ENCODE peak calls at places on chromosomes 5 and 9, in seven cellular contexts. One of them, this sample, is unnamed.
A peak's percentile ranks its signal among the peaks of the same experiment; 100 is the strongest.

GRCh38 chr9:90010793-90011192 is 406.0 kb downstream of the GADD45G start:
- DNase-seq in NCI-H146: no peak
- DNase-seq in activated naive CD4-positive, alpha-beta T cell treated with anti-CD3 and anti-CD28 coated beads, Interleukin-2, amount 50 U/mL, for 72 hours: no peak
- DNase-seq in BJ: no peak
- DNase-seq in Ammon's horn: no peak
- DNase-seq in GM18507: no peak
- DNase-seq in T-helper 2 cell: no peak
- DNase-seq in this sample: no peak

GRCh38 chr5:149895416-149896345 is 48.9 kb downstream of the PDE6A start:
- DNase-seq in NCI-H146: no peak
- DNase-seq in activated naive CD4-positive, alpha-beta T cell treated with anti-CD3 and anti-CD28 coated beads, Interleukin-2, amount 50 U/mL, for 72 hours: peak; percentile 9
- DNase-seq in BJ: no peak
- DNase-seq in Ammon's horn: no peak
- DNase-seq in GM18507: no peak
- DNase-seq in T-helper 2 cell: no peak
- DNase-seq in this sample: peak; percentile 39

GRCh38 chr9:74748966-74749365 is 138.8 kb downstream of the TRPM6 start:
- DNase-seq in NCI-H146: no peak
- DNase-seq in activated naive CD4-positive, alpha-beta T cell treated with anti-CD3 and anti-CD28 coated beads, Interleukin-2, amount 50 U/mL, for 72 hours: no peak
- DNase-seq in BJ: no peak
- DNase-seq in Ammon's horn: no peak
- DNase-seq in GM18507: no peak
- DNase-seq in T-helper 2 cell: no peak
- DNase-seq in this sample: no peak

GRCh38 chr9:124212381-124213050 is 45.2 kb upstream of the NEK6 start:
- DNase-seq in NCI-H146: no peak
- DNase-seq in activated naive CD4-positive, alpha-beta T cell treated with anti-CD3 and anti-CD28 coated beads, Interleukin-2, amount 50 U/mL, for 72 hours: no peak
- DNase-seq in BJ: peak; percentile 38
- DNase-seq in Ammon's horn: no peak
- DNase-seq in GM18507: no peak
- DNase-seq in T-helper 2 cell: no peak
- DNase-seq in this sample: no peak

GRCh38 chr5:134649163-134649916 is 755 bp downstream of the SEC24A start:
- DNase-seq in NCI-H146: no peak
- DNase-seq in activated naive CD4-positive, alpha-beta T cell treated with anti-CD3 and anti-CD28 coated beads, Interleukin-2, amount 50 U/mL, for 72 hours: peak; percentile 22
- DNase-seq in BJ: no peak
- DNase-seq in Ammon's horn: no peak
- DNase-seq in GM18507: no peak
- DNase-seq in T-helper 2 cell: no peak
- DNase-seq in this sample: no peak

GRCh38 chr5:10246761-10247160 is 2.9 kb downstream of the ATPSCKMT start:
- DNase-seq in NCI-H146: no peak
- DNase-seq in activated naive CD4-positive, alpha-beta T cell treated with anti-CD3 and anti-CD28 coated beads, Interleukin-2, amount 50 U/mL, for 72 hours: no peak
- DNase-seq in BJ: no peak
- DNase-seq in Ammon's horn: no peak
- DNase-seq in GM18507: no peak
- DNase-seq in T-helper 2 cell: no peak
- DNase-seq in this sample: no peak

GRCh38 chr9:134294228-134295071 is 31.8 kb upstream of the RXRA start:
- DNase-seq in NCI-H146: no peak
- DNase-seq in activated naive CD4-positive, alpha-beta T cell treated with anti-CD3 and anti-CD28 coated beads, Interleukin-2, amount 50 U/mL, for 72 hours: no peak
- DNase-seq in BJ: no peak
- DNase-seq in Ammon's horn: no peak
- DNase-seq in GM18507: no peak
- DNase-seq in T-helper 2 cell: no peak
- DNase-seq in this sample: no peak

GRCh38 chr9:33924978-33925797 is 108.2 kb downstream of the UBE2R2 start:
- DNase-seq in NCI-H146: peak; percentile 14
- DNase-seq in activated naive CD4-positive, alpha-beta T cell treated with anti-CD3 and anti-CD28 coated beads, Interleukin-2, amount 50 U/mL, for 72 hours: no peak
- DNase-seq in BJ: no peak
- DNase-seq in Ammon's horn: peak; percentile 81
- DNase-seq in GM18507: no peak
- DNase-seq in T-helper 2 cell: no peak
- DNase-seq in this sample: peak; percentile 36

GRCh38 chr9:127828262-127829031 is 25.8 kb downstream of the FPGS start:
- DNase-seq in NCI-H146: peak; percentile 74
- DNase-seq in activated naive CD4-positive, alpha-beta T cell treated with anti-CD3 and anti-CD28 coated beads, Interleukin-2, amount 50 U/mL, for 72 hours: no peak
- DNase-seq in BJ: peak; percentile 11
- DNase-seq in Ammon's horn: peak; percentile 56
- DNase-seq in GM18507: no peak
- DNase-seq in T-helper 2 cell: no peak
- DNase-seq in this sample: no peak

GRCh38 chr9:89992326-89993208 is 387.8 kb downstream of the GADD45G start:
- DNase-seq in NCI-H146: no peak
- DNase-seq in activated naive CD4-positive, alpha-beta T cell treated with anti-CD3 and anti-CD28 coated beads, Interleukin-2, amount 50 U/mL, for 72 hours: no peak
- DNase-seq in BJ: no peak
- DNase-seq in Ammon's horn: no peak
- DNase-seq in GM18507: no peak
- DNase-seq in T-helper 2 cell: no peak
- DNase-seq in this sample: no peak

GRCh38 chr9:133973111-133973790 is 18.9 kb downstream of the VAV2 start:
- DNase-seq in NCI-H146: no peak
- DNase-seq in activated naive CD4-positive, alpha-beta T cell treated with anti-CD3 and anti-CD28 coated beads, Interleukin-2, amount 50 U/mL, for 72 hours: no peak
- DNase-seq in BJ: no peak
- DNase-seq in Ammon's horn: no peak
- DNase-seq in GM18507: no peak
- DNase-seq in T-helper 2 cell: no peak
- DNase-seq in this sample: no peak

GRCh38 chr5:9339206-9339818 is 206.6 kb downstream of the SEMA5A start:
- DNase-seq in NCI-H146: no peak
- DNase-seq in activated naive CD4-positive, alpha-beta T cell treated with anti-CD3 and anti-CD28 coated beads, Interleukin-2, amount 50 U/mL, for 72 hours: no peak
- DNase-seq in BJ: no peak
- DNase-seq in Ammon's horn: no peak
- DNase-seq in GM18507: no peak
- DNase-seq in T-helper 2 cell: no peak
- DNase-seq in this sample: no peak

GRCh38 chr9:132842124-132843005 is 35.7 kb downstream of the AK8 start:
- DNase-seq in NCI-H146: no peak
- DNase-seq in activated naive CD4-positive, alpha-beta T cell treated with anti-CD3 and anti-CD28 coated beads, Interleukin-2, amount 50 U/mL, for 72 hours: no peak
- DNase-seq in BJ: no peak
- DNase-seq in Ammon's horn: no peak
- DNase-seq in GM18507: no peak
- DNase-seq in T-helper 2 cell: no peak
- DNase-seq in this sample: no peak